ENCODE peak calls at places on chromosomes 16 and 17, in seven cellular contexts. T is NCI-H510A treated with DMSO at 0.1 percent for 48 hours, U is NCI-H1417, A is kidney tubule cell, L is lung microvascular endothelial cell, F is AG08395, H is mucosa of descending colon. K is an unnamed sample.

GRCh38 chr17:21146362-21147021 is 19.7 kb downstream of the DHRS7B start:
- DNase-seq in T (no peak), U (no peak), A (no peak), L (no peak), F (no peak), H (no peak), K (no peak)

GRCh38 chr16:55773859-55774549 is 58.9 kb downstream of the CES1 start:
- DNase-seq in T (no peak), U (no peak), A (no peak), L (no peak), F (peak; percentile 37), H (no peak), K (no peak)

GRCh38 chr16:67637625-67638024 is 7.3 kb upstream of the CARMIL2 start:
- DNase-seq in T (no peak), U (no peak), A (no peak), L (no peak), F (no peak), H (no peak), K (no peak)

GRCh38 chr17:3912827-3913226 is 3.4 kb downstream of the P2RX1 start:
- DNase-seq in T (no peak), U (no peak), A (no peak), L (no peak), F (no peak), H (no peak), K (no peak)

GRCh38 chr16:68146583-68146982 is 61.4 kb downstream of the NFATC3 start:
- DNase-seq in T (no peak), U (no peak), A (peak; percentile 23), L (peak; percentile 63), F (peak; percentile 28), H (no peak), K (no peak)

GRCh38 chr16:12081048-12081404 is 104.5 kb downstream of the SNX29 start:
- DNase-seq in T (no peak), U (no peak), A (no peak), L (no peak), F (no peak), H (no peak), K (no peak)

GRCh38 chr17:58605986-58606385 is 85.9 kb downstream of the TEX14 start:
- DNase-seq in T (no peak), U (no peak), A (no peak), L (no peak), F (no peak), H (no peak), K (no peak)

GRCh38 chr16:78503501-78504110 is 404.2 kb downstream of the WWOX start:
- DNase-seq in T (peak; percentile 53), U (peak; percentile 50), A (peak; percentile 59), L (peak; percentile 55), F (peak; percentile 47), H (no peak), K (peak; percentile 36)

GRCh38 chr16:28167730-28168129 is 44.0 kb downstream of the XPO6 start:
- DNase-seq in T (no peak), U (no peak), A (no peak), L (no peak), F (no peak), H (no peak), K (no peak)

GRCh38 chr16:27918755-27919154 is 144.8 kb downstream of the GSG1L start:
- DNase-seq in T (no peak), U (no peak), A (no peak), L (no peak), F (no peak), H (no peak), K (no peak)

GRCh38 chr17:45841098-45841497 is 3.6 kb upstream of the SPPL2C start:
- DNase-seq in T (no peak), U (no peak), A (no peak), L (no peak), F (no peak), H (peak; percentile 1), K (no peak)

GRCh38 chr17:2171725-2172446 is 117.0 kb downstream of the HIC1 start:
- DNase-seq in T (peak; percentile 61), U (no peak), A (peak; percentile 24), L (peak; percentile 99), F (peak; percentile 81), H (no peak), K (peak; percentile 65)

GRCh38 chr17:69350911-69351310 is 24.0 kb upstream of the ABCA5 start:
- DNase-seq in T (no peak), U (no peak), A (no peak), L (no peak), F (no peak), H (no peak), K (no peak)